ENCODE peak calls at places on chromosome 20, in five cellular contexts. One of them, this sample, is unnamed.

GRCh38 chr20:62980970-62981369 is 25.8 kb downstream of the BHLHE23 start:
- DNase-seq in K562: no peak
- DNase-seq in tibial nerve: no peak
- DNase-seq in sigmoid colon: no peak
- DNase-seq in ovary: no peak
- DNase-seq in this sample: no peak

GRCh38 chr20:57622579-57623381 is 2.6 kb upstream of the ZBP1 start:
- DNase-seq in K562: peak
- DNase-seq in tibial nerve: no peak
- DNase-seq in sigmoid colon: no peak
- DNase-seq in ovary: peak
- DNase-seq in this sample: peak

GRCh38 chr20:60800185-60800584 is 451.9 kb upstream of the CDH4 start:
- DNase-seq in K562: no peak
- DNase-seq in tibial nerve: no peak
- DNase-seq in sigmoid colon: no peak
- DNase-seq in ovary: no peak
- DNase-seq in this sample: no peak

GRCh38 chr20:13865825-13866351 is 81.1 kb downstream of the NDUFAF5 start:
- DNase-seq in K562: no peak
- DNase-seq in tibial nerve: no peak
- DNase-seq in sigmoid colon: no peak
- DNase-seq in ovary: no peak
- DNase-seq in this sample: no peak

GRCh38 chr20:12395404-12396159 is 477.9 kb downstream of the BTBD3 start:
- DNase-seq in K562: no peak
- DNase-seq in tibial nerve: no peak
- DNase-seq in sigmoid colon: no peak
- DNase-seq in ovary: no peak
- DNase-seq in this sample: no peak

GRCh38 chr20:16555754-16556153 is 17.5 kb downstream of the KIF16B start:
- DNase-seq in K562: no peak
- DNase-seq in tibial nerve: no peak
- DNase-seq in sigmoid colon: no peak
- DNase-seq in ovary: no peak
- DNase-seq in this sample: no peak

GRCh38 chr20:38343107-38343797 is 3.0 kb upstream of the LBP start:
- DNase-seq in K562: peak
- DNase-seq in tibial nerve: peak
- DNase-seq in sigmoid colon: peak
- DNase-seq in ovary: peak
- DNase-seq in this sample: peak

GRCh38 chr20:6746901-6747609 is 20.4 kb upstream of the BMP2 start:
- DNase-seq in K562: no peak
- DNase-seq in tibial nerve: no peak
- DNase-seq in sigmoid colon: no peak
- DNase-seq in ovary: no peak
- DNase-seq in this sample: no peak

GRCh38 chr20:957544-957943 is 41.4 kb upstream of the ANGPT4 start:
- DNase-seq in K562: no peak
- DNase-seq in tibial nerve: no peak
- DNase-seq in sigmoid colon: no peak
- DNase-seq in ovary: no peak
- DNase-seq in this sample: no peak

GRCh38 chr20:8721098-8721497 is 347.8 kb upstream of the PLCB4 start:
- DNase-seq in K562: peak
- DNase-seq in tibial nerve: peak
- DNase-seq in sigmoid colon: peak
- DNase-seq in ovary: no peak
- DNase-seq in this sample: no peak

GRCh38 chr20:21511850-21512633 is 1.8 kb downstream of the NKX2-2 start:
- DNase-seq in K562: no peak
- DNase-seq in tibial nerve: no peak
- DNase-seq in sigmoid colon: no peak
- DNase-seq in ovary: no peak
- DNase-seq in this sample: no peak

GRCh38 chr20:22207280-22207679 is 377.1 kb downstream of the FOXA2 start:
- DNase-seq in K562: peak
- DNase-seq in tibial nerve: no peak
- DNase-seq in sigmoid colon: no peak
- DNase-seq in ovary: no peak
- DNase-seq in this sample: no peak

GRCh38 chr20:20364747-20365558 is 3.0 kb upstream of the INSM1 start:
- DNase-seq in K562: no peak
- DNase-seq in tibial nerve: no peak
- DNase-seq in sigmoid colon: no peak
- DNase-seq in ovary: no peak
- DNase-seq in this sample: no peak

GRCh38 chr20:330233-331149 is 5.1 kb downstream of the SOX12 start:
- DNase-seq in K562: peak
- DNase-seq in tibial nerve: no peak
- DNase-seq in sigmoid colon: peak
- DNase-seq in ovary: peak
- DNase-seq in this sample: no peak

GRCh38 chr20:23414526-23415188 is 6.6 kb downstream of the NAPB start:
- DNase-seq in K562: no peak
- DNase-seq in tibial nerve: no peak
- DNase-seq in sigmoid colon: no peak
- DNase-seq in ovary: no peak
- DNase-seq in this sample: no peak

GRCh38 chr20:61886721-61887658 is 178.7 kb downstream of the TAF4 start:
- DNase-seq in K562: peak
- DNase-seq in tibial nerve: peak
- DNase-seq in sigmoid colon: no peak
- DNase-seq in ovary: peak
- DNase-seq in this sample: no peak

GRCh38 chr20:8583209-8584106 is 451.4 kb downstream of the PLCB1 start:
- DNase-seq in K562: no peak
- DNase-seq in tibial nerve: no peak
- DNase-seq in sigmoid colon: no peak
- DNase-seq in ovary: no peak
- DNase-seq in this sample: peak

GRCh38 chr20:58690351-58690750 is 2.2 kb upstream of the NPEPL1 start:
- DNase-seq in K562: no peak
- DNase-seq in tibial nerve: no peak
- DNase-seq in sigmoid colon: no peak
- DNase-seq in ovary: no peak
- DNase-seq in this sample: no peak

GRCh38 chr20:60065741-60066437 is 107.7 kb downstream of the CDH26 start:
- DNase-seq in K562: no peak
- DNase-seq in tibial nerve: no peak
- DNase-seq in sigmoid colon: peak
- DNase-seq in ovary: no peak
- DNase-seq in this sample: no peak

GRCh38 chr20:62641749-62642665 is at the start of gene SLCO4A1:
- DNase-seq in K562: peak
- DNase-seq in tibial nerve: peak
- DNase-seq in sigmoid colon: peak
- DNase-seq in ovary: peak
- DNase-seq in this sample: peak

GRCh38 chr20:33275871-33276270 is 7.1 kb upstream of the BPIFB1 start:
- DNase-seq in K562: no peak
- DNase-seq in tibial nerve: no peak
- DNase-seq in sigmoid colon: no peak
- DNase-seq in ovary: no peak
- DNase-seq in this sample: no peak

GRCh38 chr20:33278700-33279099 is 4.3 kb upstream of the BPIFB1 start:
- DNase-seq in K562: no peak
- DNase-seq in tibial nerve: no peak
- DNase-seq in sigmoid colon: no peak
- DNase-seq in ovary: no peak
- DNase-seq in this sample: no peak

GRCh38 chr20:33279261-33279910 is 3.6 kb upstream of the BPIFB1 start:
- DNase-seq in K562: no peak
- DNase-seq in tibial nerve: no peak
- DNase-seq in sigmoid colon: no peak
- DNase-seq in ovary: no peak
- DNase-seq in this sample: no peak

GRCh38 chr20:33276303-33277113 is 6.5 kb upstream of the BPIFB1 start:
- DNase-seq in K562: no peak
- DNase-seq in tibial nerve: no peak
- DNase-seq in sigmoid colon: no peak
- DNase-seq in ovary: no peak
- DNase-seq in this sample: no peak

GRCh38 chr20:33277471-33278441 is 5.3 kb upstream of the BPIFB1 start:
- DNase-seq in K562: no peak
- DNase-seq in tibial nerve: no peak
- DNase-seq in sigmoid colon: no peak
- DNase-seq in ovary: no peak
- DNase-seq in this sample: no peak
- TF ChIP-seq EP300 in K562: no peak
- TF ChIP-seq EP300 in tibial nerve: no peak
- TF ChIP-seq EP300 in sigmoid colon: no peak
- TF ChIP-seq EP300 in ovary: no peak
- TF ChIP-seq EP300 in this sample: no peak

DNA sequence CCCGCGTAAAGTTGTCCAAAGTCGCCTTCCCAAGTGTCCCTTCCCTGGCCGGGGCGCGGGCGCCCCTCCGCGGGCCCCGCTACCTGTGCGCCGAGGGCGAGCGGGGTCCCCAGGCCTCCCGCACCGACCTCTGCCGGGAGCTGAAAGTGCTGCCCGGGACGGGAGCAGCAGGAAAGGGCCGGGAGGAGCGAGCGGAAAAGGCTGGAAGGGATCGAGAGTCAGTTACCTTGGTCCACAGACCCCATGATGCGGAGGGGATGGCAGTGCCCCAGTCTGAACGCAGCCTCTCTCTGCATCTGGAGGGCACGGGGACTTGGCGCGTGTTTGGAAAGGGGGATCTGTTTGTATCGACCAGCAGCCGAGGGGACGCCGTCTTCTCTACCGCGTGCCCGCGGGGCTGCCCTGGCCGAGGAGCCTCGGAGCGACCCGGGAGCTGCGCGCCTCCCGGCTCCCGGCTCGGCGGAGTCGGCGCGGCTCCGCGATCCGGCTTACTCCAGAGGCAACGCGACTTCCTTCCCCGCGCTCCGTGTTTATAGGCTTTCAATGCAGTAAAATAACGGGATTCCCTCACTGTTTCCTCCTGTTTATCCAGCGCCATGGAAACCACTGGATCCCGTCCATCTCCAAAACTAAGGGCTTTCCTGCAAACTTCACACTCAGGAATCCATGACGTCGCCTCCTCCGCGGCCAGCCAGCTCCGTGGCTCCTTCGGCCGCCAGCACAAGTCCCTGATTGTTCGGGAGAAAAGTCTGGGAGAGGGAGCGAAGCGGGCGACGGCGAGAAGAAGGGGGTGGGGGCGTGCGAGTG is 20.0 kb upstream of the NFATC2 start:
- DNase-seq in K562: peak
- DNase-seq in tibial nerve: peak
- DNase-seq in sigmoid colon: peak
- DNase-seq in ovary: peak
- DNase-seq in this sample: peak
- TF ChIP-seq POLR2A in K562: no peak
- TF ChIP-seq POLR2A in tibial nerve: peak
- TF ChIP-seq POLR2A in sigmoid colon: peak
- TF ChIP-seq POLR2A in ovary: peak
- TF ChIP-seq POLR2A in this sample: peak

DNA sequence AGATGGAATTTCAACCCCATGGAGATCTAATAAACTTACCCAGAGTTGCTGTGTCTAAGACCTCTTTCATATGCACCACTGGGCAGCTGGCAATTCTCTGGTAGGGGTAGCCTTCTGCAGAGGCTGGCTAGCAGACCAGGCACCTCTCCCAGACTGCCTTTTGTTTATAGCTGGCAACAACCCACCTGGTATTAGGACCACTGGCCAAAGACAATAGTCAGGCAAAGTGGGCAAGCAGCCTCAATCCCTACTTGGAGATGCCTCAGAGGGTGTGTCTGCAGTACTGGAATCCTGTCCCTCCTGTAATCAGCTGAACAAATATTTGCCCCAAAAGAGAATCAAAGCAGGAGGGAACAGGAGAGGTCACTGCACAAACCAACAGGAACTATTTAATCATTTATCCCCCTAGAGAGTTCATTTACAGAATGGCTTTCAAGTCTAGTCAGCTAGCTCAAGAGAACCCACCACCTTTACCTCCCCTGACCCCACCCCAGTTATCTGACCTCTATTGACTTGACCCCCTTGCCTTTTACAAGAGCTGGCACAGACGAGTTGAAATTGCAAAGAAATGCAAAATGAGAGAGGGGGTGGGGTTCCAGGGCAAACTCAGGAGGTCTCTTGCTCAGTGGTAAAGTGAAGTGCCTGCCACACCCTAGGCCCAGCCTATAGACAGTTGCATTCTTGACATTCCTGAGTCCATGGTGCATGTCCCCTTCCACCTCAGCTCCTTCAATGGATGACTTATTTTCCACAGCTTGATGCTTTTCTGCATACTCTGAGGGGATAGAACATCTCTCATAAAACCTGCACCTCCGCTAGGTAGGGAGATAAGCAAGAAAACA is 2.8 kb downstream of the BCL2L1 start:
- DNase-seq in K562: peak
- DNase-seq in tibial nerve: no peak
- DNase-seq in sigmoid colon: no peak
- DNase-seq in ovary: no peak
- DNase-seq in this sample: peak
- TF ChIP-seq EP300 in K562: no peak
- TF ChIP-seq EP300 in tibial nerve: no peak
- TF ChIP-seq EP300 in sigmoid colon: no peak
- TF ChIP-seq EP300 in ovary: no peak
- TF ChIP-seq EP300 in this sample: no peak

DNA sequence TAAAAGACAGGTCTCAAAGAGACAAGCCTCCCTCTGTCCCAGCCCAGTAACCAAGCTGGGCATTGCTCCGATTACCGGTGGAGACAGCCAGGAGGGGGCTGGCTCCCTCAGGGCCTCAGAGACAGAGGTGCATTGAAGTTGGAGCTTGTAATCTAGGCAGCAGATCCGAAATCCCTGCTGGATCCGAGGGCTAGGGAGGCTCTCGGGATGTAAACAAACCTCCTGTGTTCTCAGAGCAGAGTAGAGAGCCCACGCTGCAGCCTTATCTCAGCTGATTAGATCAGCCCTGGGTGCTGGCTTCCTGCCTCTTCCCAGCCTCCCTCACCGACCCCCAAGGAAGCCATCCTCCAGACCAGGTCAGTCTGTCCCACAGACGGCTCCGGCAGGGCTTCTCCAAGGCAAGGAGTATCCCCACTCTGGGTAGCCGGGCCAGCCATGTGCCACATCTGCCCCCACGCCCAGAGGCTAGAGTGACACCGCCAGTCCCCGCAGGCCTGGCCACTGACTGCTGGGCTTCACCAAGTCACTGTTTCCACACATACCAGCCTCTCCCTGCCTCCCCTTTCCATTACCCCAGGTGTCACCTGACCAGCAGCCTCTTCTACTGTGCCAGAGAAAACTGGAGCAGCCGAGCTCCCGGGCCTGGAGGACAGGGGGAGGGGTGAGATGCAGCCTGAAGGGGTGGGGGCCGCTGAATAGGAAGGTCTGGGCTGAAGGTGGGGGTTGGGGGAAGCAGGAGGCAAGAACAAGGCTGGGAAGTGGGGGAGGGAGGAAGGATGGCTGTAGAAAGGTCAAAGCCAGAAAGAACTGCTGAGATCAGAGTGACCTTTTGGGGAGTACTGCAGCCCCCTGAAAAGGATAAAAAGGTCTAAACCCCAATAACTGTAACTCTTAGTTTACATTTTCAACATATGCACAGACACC is 6.0 kb downstream of the SDC4 start:
- DNase-seq in K562: peak
- DNase-seq in tibial nerve: no peak
- DNase-seq in sigmoid colon: peak
- DNase-seq in ovary: peak
- DNase-seq in this sample: peak
- TF ChIP-seq POLR2A in K562: no peak
- TF ChIP-seq POLR2A in tibial nerve: peak
- TF ChIP-seq POLR2A in sigmoid colon: no peak
- TF ChIP-seq POLR2A in ovary: no peak
- TF ChIP-seq POLR2A in this sample: peak

This sample was measured in transverse colon.